ENCODE peak calls at places on chromosomes 4 and X, in nine cellular contexts. One of them, this sample, is unnamed.

GRCh38 chr4:150211016-150211415 is 132.8 kb downstream of the DCLK2 start:
- DNase-seq in ovary: no peak
- DNase-seq in upper lobe of left lung: no peak
- DNase-seq in K562: no peak
- DNase-seq in heart left ventricle: no peak
- DNase-seq in lower leg skin: no peak
- DNase-seq in IMR-90: peak
- DNase-seq in Peyer's patch: no peak
- DNase-seq in endothelial cell of umbilical vein: no peak
- DNase-seq in this sample: no peak

GRCh38 chr4:55393461-55394320 is 2.1 kb upstream of the TMEM165 start:
- DNase-seq in ovary: no peak
- DNase-seq in upper lobe of left lung: no peak
- DNase-seq in K562: no peak
- DNase-seq in heart left ventricle: no peak
- DNase-seq in lower leg skin: no peak
- DNase-seq in IMR-90: peak
- DNase-seq in Peyer's patch: no peak
- DNase-seq in endothelial cell of umbilical vein: no peak
- DNase-seq in this sample: no peak

GRCh38 chr4:93178279-93178678 is 650.3 kb upstream of the ATOH1 start:
- DNase-seq in ovary: no peak
- DNase-seq in upper lobe of left lung: no peak
- DNase-seq in K562: no peak
- DNase-seq in heart left ventricle: no peak
- DNase-seq in lower leg skin: no peak
- DNase-seq in IMR-90: no peak
- DNase-seq in Peyer's patch: no peak
- DNase-seq in endothelial cell of umbilical vein: no peak
- DNase-seq in this sample: no peak

GRCh38 chrX:80876877-80877276 is 67.2 kb upstream of the BRWD3 start:
- DNase-seq in ovary: no peak
- DNase-seq in upper lobe of left lung: no peak
- DNase-seq in K562: peak
- DNase-seq in heart left ventricle: no peak
- DNase-seq in lower leg skin: no peak
- DNase-seq in IMR-90: peak
- DNase-seq in Peyer's patch: no peak
- DNase-seq in endothelial cell of umbilical vein: peak
- DNase-seq in this sample: no peak

GRCh38 chrX:44904542-44905115 is 31.6 kb downstream of the KDM6A start:
- DNase-seq in ovary: no peak
- DNase-seq in upper lobe of left lung: no peak
- DNase-seq in K562: no peak
- DNase-seq in heart left ventricle: no peak
- DNase-seq in lower leg skin: no peak
- DNase-seq in IMR-90: no peak
- DNase-seq in Peyer's patch: no peak
- DNase-seq in endothelial cell of umbilical vein: no peak
- DNase-seq in this sample: no peak

GRCh38 chrX:78514852-78515251 is 144.3 kb downstream of the RTL3 start:
- DNase-seq in ovary: no peak
- DNase-seq in upper lobe of left lung: no peak
- DNase-seq in K562: no peak
- DNase-seq in heart left ventricle: no peak
- DNase-seq in lower leg skin: no peak
- DNase-seq in IMR-90: no peak
- DNase-seq in Peyer's patch: no peak
- DNase-seq in endothelial cell of umbilical vein: no peak
- DNase-seq in this sample: no peak

GRCh38 chr4:176726803-176727202 is 65.9 kb downstream of the VEGFC start:
- DNase-seq in ovary: peak
- DNase-seq in upper lobe of left lung: no peak
- DNase-seq in K562: no peak
- DNase-seq in heart left ventricle: no peak
- DNase-seq in lower leg skin: no peak
- DNase-seq in IMR-90: peak
- DNase-seq in Peyer's patch: no peak
- DNase-seq in endothelial cell of umbilical vein: no peak
- DNase-seq in this sample: no peak

GRCh38 chrX:39728025-39728424 is 369.7 kb downstream of the BCOR start:
- DNase-seq in ovary: no peak
- DNase-seq in upper lobe of left lung: no peak
- DNase-seq in K562: no peak
- DNase-seq in heart left ventricle: no peak
- DNase-seq in lower leg skin: peak
- DNase-seq in IMR-90: peak
- DNase-seq in Peyer's patch: no peak
- DNase-seq in endothelial cell of umbilical vein: peak
- DNase-seq in this sample: no peak

GRCh38 chr4:144374065-144374464 is 233.5 kb upstream of the GYPA start:
- DNase-seq in ovary: no peak
- DNase-seq in upper lobe of left lung: no peak
- DNase-seq in K562: no peak
- DNase-seq in heart left ventricle: no peak
- DNase-seq in lower leg skin: no peak
- DNase-seq in IMR-90: no peak
- DNase-seq in Peyer's patch: no peak
- DNase-seq in endothelial cell of umbilical vein: no peak
- DNase-seq in this sample: no peak

GRCh38 chr4:177546745-177547144 is 104.5 kb upstream of the AGA start:
- DNase-seq in ovary: no peak
- DNase-seq in upper lobe of left lung: no peak
- DNase-seq in K562: no peak
- DNase-seq in heart left ventricle: no peak
- DNase-seq in lower leg skin: no peak
- DNase-seq in IMR-90: peak
- DNase-seq in Peyer's patch: no peak
- DNase-seq in endothelial cell of umbilical vein: no peak
- DNase-seq in this sample: no peak

GRCh38 chr4:24056258-24056657 is 166.4 kb upstream of the PPARGC1A start:
- DNase-seq in ovary: no peak
- DNase-seq in upper lobe of left lung: no peak
- DNase-seq in K562: no peak
- DNase-seq in heart left ventricle: no peak
- DNase-seq in lower leg skin: no peak
- DNase-seq in IMR-90: no peak
- DNase-seq in Peyer's patch: no peak
- DNase-seq in endothelial cell of umbilical vein: no peak
- DNase-seq in this sample: no peak

GRCh38 chr4:171644430-171645057 is 168.7 kb upstream of the GALNTL6 start:
- DNase-seq in ovary: no peak
- DNase-seq in upper lobe of left lung: no peak
- DNase-seq in K562: no peak
- DNase-seq in heart left ventricle: no peak
- DNase-seq in lower leg skin: no peak
- DNase-seq in IMR-90: no peak
- DNase-seq in Peyer's patch: no peak
- DNase-seq in endothelial cell of umbilical vein: no peak
- DNase-seq in this sample: no peak

GRCh38 chr4:95537181-95537580 is 11.6 kb downstream of the UNC5C start:
- DNase-seq in ovary: no peak
- DNase-seq in upper lobe of left lung: no peak
- DNase-seq in K562: no peak
- DNase-seq in heart left ventricle: no peak
- DNase-seq in lower leg skin: no peak
- DNase-seq in IMR-90: no peak
- DNase-seq in Peyer's patch: no peak
- DNase-seq in endothelial cell of umbilical vein: no peak
- DNase-seq in this sample: no peak

GRCh38 chrX:72052415-72053090 is 79.2 kb downstream of the RTL5 start:
- DNase-seq in ovary: no peak
- DNase-seq in upper lobe of left lung: no peak
- DNase-seq in K562: no peak
- DNase-seq in heart left ventricle: no peak
- DNase-seq in lower leg skin: peak
- DNase-seq in IMR-90: peak
- DNase-seq in Peyer's patch: no peak
- DNase-seq in endothelial cell of umbilical vein: peak
- DNase-seq in this sample: no peak

GRCh38 chr4:6427439-6428090 is 44.8 kb downstream of the PPP2R2C start:
- DNase-seq in ovary: no peak
- DNase-seq in upper lobe of left lung: no peak
- DNase-seq in K562: no peak
- DNase-seq in heart left ventricle: no peak
- DNase-seq in lower leg skin: no peak
- DNase-seq in IMR-90: no peak
- DNase-seq in Peyer's patch: peak
- DNase-seq in endothelial cell of umbilical vein: no peak
- DNase-seq in this sample: no peak

GRCh38 chr4:76772498-76773106 is 125.3 kb downstream of the SOWAHB start:
- DNase-seq in ovary: no peak
- DNase-seq in upper lobe of left lung: no peak
- DNase-seq in K562: peak
- DNase-seq in heart left ventricle: no peak
- DNase-seq in lower leg skin: no peak
- DNase-seq in IMR-90: peak
- DNase-seq in Peyer's patch: no peak
- DNase-seq in endothelial cell of umbilical vein: peak
- DNase-seq in this sample: no peak

GRCh38 chr4:79446145-79446544 is 38.1 kb upstream of the GK2 start:
- DNase-seq in ovary: no peak
- DNase-seq in upper lobe of left lung: no peak
- DNase-seq in K562: no peak
- DNase-seq in heart left ventricle: no peak
- DNase-seq in lower leg skin: no peak
- DNase-seq in IMR-90: no peak
- DNase-seq in Peyer's patch: no peak
- DNase-seq in endothelial cell of umbilical vein: no peak
- DNase-seq in this sample: no peak

GRCh38 chr4:114690571-114690970 is 92.0 kb downstream of the UGT8 start:
- DNase-seq in ovary: no peak
- DNase-seq in upper lobe of left lung: no peak
- DNase-seq in K562: no peak
- DNase-seq in heart left ventricle: no peak
- DNase-seq in lower leg skin: no peak
- DNase-seq in IMR-90: no peak
- DNase-seq in Peyer's patch: no peak
- DNase-seq in endothelial cell of umbilical vein: no peak
- DNase-seq in this sample: no peak

GRCh38 chr4:100790838-100791615 is 273.2 kb upstream of the EMCN start:
- DNase-seq in ovary: no peak
- DNase-seq in upper lobe of left lung: no peak
- DNase-seq in K562: no peak
- DNase-seq in heart left ventricle: no peak
- DNase-seq in lower leg skin: no peak
- DNase-seq in IMR-90: no peak
- DNase-seq in Peyer's patch: no peak
- DNase-seq in endothelial cell of umbilical vein: no peak
- DNase-seq in this sample: no peak

DNA sequence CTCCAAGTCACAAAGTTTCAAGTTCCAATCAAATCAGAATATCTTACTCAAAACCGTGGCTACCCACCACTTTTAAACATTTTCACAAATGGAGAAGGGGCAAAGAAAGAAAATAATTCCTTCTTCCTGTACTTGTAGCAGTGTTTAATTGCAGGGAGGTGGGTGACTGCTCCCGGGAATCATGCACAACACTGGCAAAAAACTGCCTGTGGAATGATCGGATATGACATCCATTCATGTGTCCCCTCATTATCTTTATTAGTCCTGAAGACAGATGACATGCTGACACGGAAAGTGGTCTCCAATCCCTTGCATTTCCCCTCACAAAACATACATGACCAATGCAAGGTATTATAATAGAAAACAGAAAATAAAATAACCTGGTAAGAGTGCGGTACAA is 2.0 kb downstream of the TSPAN5 start:
- DNase-seq in ovary: no peak
- DNase-seq in upper lobe of left lung: no peak
- DNase-seq in K562: no peak
- DNase-seq in heart left ventricle: no peak
- DNase-seq in lower leg skin: no peak
- DNase-seq in IMR-90: no peak
- DNase-seq in Peyer's patch: no peak
- DNase-seq in endothelial cell of umbilical vein: no peak
- DNase-seq in this sample: no peak
- H3K4me3 ChIP-seq in ovary: peak
- H3K4me3 ChIP-seq in upper lobe of left lung: no peak
- H3K4me3 ChIP-seq in K562: no peak
- H3K4me3 ChIP-seq in heart left ventricle: no peak
- H3K4me3 ChIP-seq in lower leg skin: no peak
- H3K4me3 ChIP-seq in IMR-90: peak
- H3K4me3 ChIP-seq in Peyer's patch: no peak
- H3K4me3 ChIP-seq in endothelial cell of umbilical vein: peak
- H3K4me3 ChIP-seq in this sample: peak

GRCh38 chr4:117777721-117778120 is 256.6 kb upstream of the NDST3 start:
- DNase-seq in ovary: no peak
- DNase-seq in upper lobe of left lung: no peak
- DNase-seq in K562: no peak
- DNase-seq in heart left ventricle: no peak
- DNase-seq in lower leg skin: no peak
- DNase-seq in IMR-90: no peak
- DNase-seq in Peyer's patch: no peak
- DNase-seq in endothelial cell of umbilical vein: no peak
- DNase-seq in this sample: no peak
- TF ChIP-seq POLR2A in ovary: no peak
- TF ChIP-seq POLR2A in upper lobe of left lung: no peak
- TF ChIP-seq POLR2A in K562: no peak
- TF ChIP-seq POLR2A in heart left ventricle: no peak
- TF ChIP-seq POLR2A in lower leg skin: no peak
- TF ChIP-seq POLR2A in IMR-90: no peak
- TF ChIP-seq POLR2A in Peyer's patch: no peak
- TF ChIP-seq POLR2A in endothelial cell of umbilical vein: no peak
- TF ChIP-seq POLR2A in this sample: no peak

GRCh38 chr4:71029504-71029903 is 36.1 kb downstream of the DCK start:
- DNase-seq in ovary: no peak
- DNase-seq in upper lobe of left lung: no peak
- DNase-seq in K562: no peak
- DNase-seq in heart left ventricle: no peak
- DNase-seq in lower leg skin: no peak
- DNase-seq in IMR-90: no peak
- DNase-seq in Peyer's patch: no peak
- DNase-seq in endothelial cell of umbilical vein: no peak
- DNase-seq in this sample: no peak
- H3K4me3 ChIP-seq in ovary: no peak
- H3K4me3 ChIP-seq in upper lobe of left lung: no peak
- H3K4me3 ChIP-seq in K562: no peak
- H3K4me3 ChIP-seq in heart left ventricle: no peak
- H3K4me3 ChIP-seq in lower leg skin: no peak
- H3K4me3 ChIP-seq in IMR-90: no peak
- H3K4me3 ChIP-seq in Peyer's patch: no peak
- H3K4me3 ChIP-seq in endothelial cell of umbilical vein: no peak
- H3K4me3 ChIP-seq in this sample: no peak

DNA sequence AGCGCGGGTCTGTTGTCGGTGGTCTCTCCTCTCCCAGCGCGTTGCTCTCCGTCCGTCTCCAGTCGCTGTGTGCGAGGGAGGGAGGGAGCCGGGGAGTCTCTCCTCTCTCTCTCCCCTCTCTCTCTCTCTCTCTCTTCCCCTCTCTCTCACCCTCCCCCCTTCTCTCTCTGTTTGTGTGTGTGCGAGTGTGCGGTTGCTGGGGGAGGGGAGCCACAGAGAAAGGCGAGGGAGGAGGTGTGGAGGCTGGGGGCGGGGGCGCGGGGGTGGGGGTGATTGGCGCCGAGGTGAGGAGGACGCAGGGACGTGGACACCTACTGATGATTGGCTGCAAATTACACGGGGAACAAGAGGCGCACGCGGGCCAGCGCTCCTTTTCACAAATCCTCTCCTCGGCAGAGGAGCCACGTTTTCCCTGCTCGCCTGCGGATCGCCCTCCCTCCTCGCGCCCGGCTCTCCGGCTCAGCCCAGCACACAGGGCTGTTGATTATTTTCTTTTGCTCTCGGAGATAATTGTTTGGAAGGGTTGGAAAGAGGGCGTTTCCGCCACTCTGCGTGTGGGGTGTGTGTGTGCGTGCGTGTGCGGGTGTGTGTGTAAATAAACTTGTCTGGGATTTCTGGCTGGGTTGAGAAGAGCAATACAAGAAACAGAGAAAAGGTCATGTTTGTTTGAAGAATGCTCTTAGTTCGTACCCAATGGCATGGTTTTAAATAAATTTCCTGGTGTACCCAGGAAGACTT is at the start of gene CXXC4:
- DNase-seq in ovary: peak
- DNase-seq in upper lobe of left lung: peak
- DNase-seq in K562: peak
- DNase-seq in heart left ventricle: peak
- DNase-seq in lower leg skin: peak
- DNase-seq in IMR-90: peak
- DNase-seq in Peyer's patch: peak
- DNase-seq in endothelial cell of umbilical vein: peak
- DNase-seq in this sample: no peak
- TF ChIP-seq POLR2A in ovary: peak
- TF ChIP-seq POLR2A in upper lobe of left lung: no peak
- TF ChIP-seq POLR2A in K562: no peak
- TF ChIP-seq POLR2A in heart left ventricle: peak
- TF ChIP-seq POLR2A in lower leg skin: no peak
- TF ChIP-seq POLR2A in IMR-90: no peak
- TF ChIP-seq POLR2A in Peyer's patch: peak
- TF ChIP-seq POLR2A in endothelial cell of umbilical vein: no peak
- TF ChIP-seq POLR2A in this sample: no peak

This sample was measured in esophagus muscularis mucosa.